ENCODE peak calls at places on chromosomes 16 and 17, in eight cellular contexts. H is right lobe of liver, N is ascending aorta, T is GM12865, K is fibroblast of pulmonary artery, M is body of pancreas, G is endothelial cell, F is lung. O is an unnamed sample.

GRCh38 chr17:45841883-45842525 is 2.7 kb upstream of the SPPL2C start:
- DNase-seq in H (no peak), N (no peak), T (no peak), K (no peak), M (no peak), G (no peak), F (no peak), O (no peak)

GRCh38 chr17:69967910-69968411 is 107.1 kb upstream of the KCNJ16 start:
- DNase-seq in H (no peak), N (no peak), T (no peak), K (peak), M (no peak), G (no peak), F (no peak), O (no peak)

GRCh38 chr17:27345141-27345904 is 51.4 kb downstream of the WSB1 start:
- DNase-seq in H (no peak), N (no peak), T (no peak), K (peak), M (peak), G (peak), F (no peak), O (no peak)

GRCh38 chr16:14098081-14098480 is 27.0 kb downstream of the MRTFB start:
- DNase-seq in H (no peak), N (no peak), T (no peak), K (no peak), M (no peak), G (no peak), F (no peak), O (no peak)

GRCh38 chr16:14569213-14569612 is 60.8 kb downstream of the PARN start:
- DNase-seq in H (no peak), N (no peak), T (no peak), K (no peak), M (no peak), G (no peak), F (no peak), O (no peak)

GRCh38 chr16:30028438-30029093 is 2.5 kb downstream of the TLCD3B start:
- DNase-seq in H (no peak), N (no peak), T (peak), K (no peak), M (no peak), G (peak), F (no peak), O (no peak)

GRCh38 chr16:87335968-87336849 is 19.0 kb upstream of the C16orf95 start:
- DNase-seq in H (no peak), N (no peak), T (no peak), K (no peak), M (no peak), G (no peak), F (no peak), O (no peak)

GRCh38 chr16:79713609-79714309 is 113.2 kb upstream of the MAF start:
- DNase-seq in H (no peak), N (no peak), T (no peak), K (no peak), M (no peak), G (no peak), F (no peak), O (no peak)

GRCh38 chr16:70647461-70648359 is 1.4 kb downstream of the IL34 start:
- DNase-seq in H (no peak), N (peak), T (no peak), K (no peak), M (no peak), G (no peak), F (no peak), O (no peak)

GRCh38 chr16:31331141-31331764 is 23.7 kb upstream of the ITGAX start:
- DNase-seq in H (no peak), N (no peak), T (no peak), K (no peak), M (no peak), G (no peak), F (no peak), O (no peak)
- TF ChIP-seq CTCF in H (no peak), N (no peak), T (no peak), K (no peak), M (no peak), G (no peak), F (no peak), O (no peak)

GRCh38 chr16:3838600-3839401 is 41.7 kb downstream of the CREBBP start:
- DNase-seq in H (no peak), N (no peak), T (no peak), K (peak), M (no peak), G (no peak), F (no peak), O (no peak)
- TF ChIP-seq CTCF in H (no peak), N (no peak), T (no peak), K (no peak), M (no peak), G (no peak), F (no peak), O (no peak)

GRCh38 chr17:81481011-81481799 is 31.4 kb downstream of the ACTG1 start:
- DNase-seq in H (peak), N (peak), T (no peak), K (peak), M (peak), G (peak), F (no peak), O (no peak)
- TF ChIP-seq CTCF in H (no peak), N (no peak), T (no peak), K (no peak), M (no peak), G (no peak), F (no peak), O (no peak)

DNA sequence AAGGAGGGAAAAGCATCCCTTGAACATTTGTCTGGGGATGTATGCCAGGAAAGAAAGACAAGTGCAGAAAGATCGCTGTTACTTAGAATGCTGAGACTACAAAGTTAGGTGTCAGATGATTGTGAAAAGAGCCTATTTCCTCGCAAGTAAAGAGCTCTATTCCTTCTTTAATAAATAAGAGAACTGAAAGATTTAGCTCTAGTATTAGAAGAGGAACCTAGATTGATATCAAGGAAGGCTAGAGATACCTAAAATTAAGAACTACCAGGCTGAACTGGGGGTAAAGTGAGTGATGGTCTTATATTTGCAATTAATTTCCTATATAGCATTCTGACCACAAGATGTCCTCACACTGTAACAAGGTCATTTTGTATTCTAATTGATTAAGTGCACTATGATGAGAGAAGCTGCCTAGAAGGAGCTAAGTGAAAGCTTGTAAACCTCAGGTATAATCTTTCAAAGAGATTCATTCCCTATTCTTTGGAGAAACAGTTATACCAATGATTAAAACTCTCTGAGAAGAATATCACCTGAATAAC is 62.3 kb downstream of the SSH2 start:
- DNase-seq in H (no peak), N (no peak), T (no peak), K (no peak), M (no peak), G (no peak), F (no peak), O (no peak)
- TF ChIP-seq CTCF in H (peak), N (peak), T (no peak), K (peak), M (peak), G (no peak), F (no peak), O (no peak)

GRCh38 chr16:8962393-8963009 is 1.2 kb downstream of the USP7 start:
- DNase-seq in H (peak), N (no peak), T (peak), K (no peak), M (peak), G (no peak), F (peak), O (no peak)
- TF ChIP-seq CTCF in H (no peak), N (no peak), T (no peak), K (no peak), M (no peak), G (no peak), F (no peak), O (no peak)

DNA sequence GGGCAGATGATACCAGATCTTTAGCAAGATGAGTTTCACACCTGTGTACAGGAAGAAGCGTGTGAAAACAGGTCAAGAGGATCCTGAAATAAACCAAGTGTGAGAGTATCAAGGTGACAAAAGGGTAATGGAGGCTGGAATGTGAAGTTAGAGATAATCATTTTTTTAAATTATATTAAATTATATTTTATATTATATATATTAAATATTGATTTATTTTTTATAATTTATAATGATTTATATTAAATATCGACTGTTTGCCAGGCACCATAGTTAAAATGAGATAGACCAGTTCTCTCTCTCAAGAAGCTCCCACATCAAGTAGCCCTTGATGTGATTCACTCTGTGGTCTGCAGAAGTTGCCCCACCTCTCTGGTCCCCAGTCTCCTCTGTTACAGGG is 360.2 kb upstream of the HSBP1 start:
- DNase-seq in H (no peak), N (no peak), T (no peak), K (no peak), M (no peak), G (no peak), F (no peak), O (no peak)
- TF ChIP-seq CTCF in H (no peak), N (no peak), T (no peak), K (no peak), M (no peak), G (no peak), F (no peak), O (no peak)

DNA sequence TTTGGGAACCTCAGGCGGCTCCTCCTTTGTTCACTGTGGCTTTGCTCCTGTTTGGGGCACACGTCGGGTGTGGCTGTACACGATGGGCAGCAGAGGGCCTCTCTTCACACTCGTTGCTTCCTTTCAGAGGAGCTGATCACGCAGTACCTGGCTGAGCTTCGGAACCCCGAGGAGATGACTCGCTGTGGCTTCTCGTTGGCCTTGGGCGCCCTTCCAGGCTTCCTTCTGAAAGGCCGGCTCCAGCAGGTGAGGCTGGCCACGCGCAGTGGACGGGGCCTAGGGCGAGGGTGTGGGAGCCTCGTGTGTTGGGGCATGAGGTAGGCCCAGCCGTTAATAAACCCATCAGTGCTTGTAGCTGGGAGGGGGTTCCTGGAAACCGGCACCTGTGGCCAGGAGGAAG is 85.0 kb upstream of the ZNF750 start:
- DNase-seq in H (peak), N (no peak), T (no peak), K (no peak), M (peak), G (no peak), F (no peak), O (no peak)
- TF ChIP-seq CTCF in H (no peak), N (no peak), T (no peak), K (no peak), M (no peak), G (no peak), F (no peak), O (no peak)

DNA sequence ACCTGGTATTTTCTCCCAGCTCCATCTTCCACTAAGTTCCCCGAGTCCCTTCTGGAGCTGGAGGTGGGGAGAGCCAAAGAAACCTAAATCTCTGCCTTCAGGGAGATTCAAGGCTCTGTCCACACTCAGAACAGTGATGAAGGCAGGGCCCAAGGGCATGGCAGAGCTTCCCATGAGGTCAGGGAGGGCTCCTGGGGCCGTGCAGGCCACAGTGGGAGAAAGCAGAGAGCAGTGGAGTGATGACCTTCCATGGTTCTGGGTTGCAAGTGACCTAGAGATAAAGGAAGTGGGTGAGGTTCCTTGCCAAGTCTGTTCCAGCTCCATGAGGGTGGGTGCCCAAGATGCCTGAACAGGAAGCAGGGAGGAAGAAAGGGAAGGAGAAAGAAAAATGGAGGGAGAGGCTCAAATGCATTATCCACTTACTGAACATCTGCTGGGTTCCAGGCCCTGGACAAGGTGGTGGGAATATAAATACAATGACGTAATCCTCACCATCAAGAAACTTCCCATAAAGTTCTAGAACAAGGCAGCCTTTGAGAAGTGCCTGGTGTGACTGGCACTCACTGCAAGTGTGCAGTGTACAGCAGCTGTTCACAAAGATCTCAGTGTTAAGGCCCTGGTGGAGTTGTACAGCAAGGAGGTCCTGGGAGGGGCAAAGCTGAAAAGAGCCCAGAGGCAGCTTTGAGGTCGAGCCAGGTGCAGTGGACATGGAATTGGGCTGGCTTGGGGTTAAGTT is 13.3 kb downstream of the TBKBP1 start:
- DNase-seq in H (no peak), N (no peak), T (no peak), K (peak), M (peak), G (no peak), F (no peak), O (no peak)
- TF ChIP-seq CTCF in H (no peak), N (no peak), T (no peak), K (no peak), M (no peak), G (no peak), F (no peak), O (no peak)

DNA sequence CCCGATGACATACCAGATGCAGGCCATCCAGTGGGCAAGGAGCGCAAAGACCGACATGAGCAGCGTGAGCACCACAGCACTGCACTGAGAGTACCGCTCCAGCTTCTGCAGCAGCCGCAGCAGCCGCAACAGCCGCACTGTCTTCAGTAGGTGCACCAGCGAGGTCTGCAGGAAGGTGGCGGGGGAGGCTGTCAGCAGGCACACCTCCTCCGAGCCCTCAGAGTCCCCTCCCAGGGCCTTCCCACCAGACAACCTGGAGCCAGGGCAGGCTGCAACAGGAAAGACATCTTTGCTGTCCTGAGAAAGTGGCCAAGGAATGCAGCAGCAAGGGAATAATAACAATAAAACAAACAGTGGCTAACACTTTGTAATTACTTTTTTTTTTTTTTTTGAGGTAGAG is 9.1 kb downstream of the KCNH4 start:
- DNase-seq in H (no peak), N (no peak), T (no peak), K (no peak), M (no peak), G (no peak), F (no peak), O (no peak)
- TF ChIP-seq CTCF in H (no peak), N (no peak), T (no peak), K (no peak), M (no peak), G (no peak), F (no peak), O (no peak)

O was measured in CD14-positive monocyte.